ENCODE peak calls at places on chromosomes 5 and 9, in eight cellular contexts. C is fibroblast of pulmonary artery, V is H9, R is AG04449, G is progenitor cell of endocrine pancreas, T is lower leg skin, M is heart right ventricle, H is endothelial cell. U is an unnamed sample.

GRCh38 chr5:60161340-60161934 is 267.9 kb upstream of the PDE4D start:
- DNase-seq in V (no peak), H (peak), C (peak), T (no peak), R (no peak), M (no peak), G (no peak), U (no peak)

GRCh38 chr5:136560111-136560510 is 194.8 kb upstream of the TRPC7 start:
- DNase-seq in V (no peak), C (no peak), T (no peak), G (no peak), R (no peak), M (no peak), H (no peak), U (no peak)

GRCh38 chr5:141822134-141822533 is 56.1 kb downstream of the PCDH1 start:
- DNase-seq in C (peak), H (no peak), T (no peak), G (no peak), M (no peak), V (no peak), R (no peak), U (no peak)

GRCh38 chr5:143019614-143020515 is 249.7 kb downstream of the ARHGAP26 start:
- DNase-seq in G (no peak), C (no peak), M (no peak), V (no peak), T (no peak), R (no peak), H (no peak), U (peak)

GRCh38 chr5:63963080-63963735 is 963 bp upstream of the HTR1A start:
- DNase-seq in C (peak), T (no peak), R (peak), G (peak), M (peak), V (peak), H (peak), U (peak)

GRCh38 chr9:133108794-133109641 is 12.0 kb downstream of the RALGDS start:
- DNase-seq in G (no peak), H (no peak), V (no peak), C (no peak), T (peak), M (no peak), R (no peak), U (no peak)

GRCh38 chr5:135462304-135462703 is 10.2 kb upstream of the TIFAB start:
- DNase-seq in M (no peak), R (no peak), G (peak), V (peak), T (no peak), C (peak), H (peak), U (peak)

GRCh38 chr9:16241231-16241630 is 629.2 kb downstream of the BNC2 start:
- DNase-seq in R (no peak), M (no peak), T (no peak), C (peak), H (no peak), G (no peak), V (no peak), U (no peak)

GRCh38 chr5:127324756-127325155 is 34.2 kb downstream of the MEGF10 start:
- DNase-seq in M (no peak), V (no peak), R (no peak), C (no peak), H (no peak), G (no peak), T (no peak), U (peak)

GRCh38 chr5:124927735-124928134 is 181.3 kb upstream of the ZNF608 start:
- DNase-seq in G (no peak), H (no peak), C (peak), V (no peak), R (no peak), M (no peak), T (peak), U (no peak)

GRCh38 chr5:90119531-90119940 is 290.0 kb downstream of the CETN3 start:
- DNase-seq in V (no peak), R (peak), G (no peak), M (no peak), H (no peak), C (peak), T (no peak), U (no peak)

GRCh38 chr5:139574641-139575312 is 13.6 kb downstream of the UBE2D2 start:
- DNase-seq in R (no peak), V (no peak), M (no peak), C (peak), H (peak), T (no peak), G (no peak), U (no peak)

GRCh38 chr5:84290161-84290560 is 94.5 kb downstream of the EDIL3 start:
- DNase-seq in C (peak), T (no peak), R (no peak), G (no peak), M (no peak), V (no peak), H (no peak), U (no peak)

GRCh38 chr5:84287964-84288363 is 96.7 kb downstream of the EDIL3 start:
- DNase-seq in V (no peak), H (no peak), R (peak), M (no peak), G (no peak), C (peak), T (no peak), U (no peak)

GRCh38 chr5:84290673-84291072 is 94.0 kb downstream of the EDIL3 start:
- DNase-seq in G (no peak), V (no peak), H (no peak), M (no peak), R (no peak), C (no peak), T (no peak), U (no peak)

GRCh38 chr5:84292788-84293653 is 91.7 kb downstream of the EDIL3 start:
- DNase-seq in H (no peak), C (no peak), V (no peak), M (no peak), G (no peak), R (no peak), T (no peak), U (no peak)

GRCh38 chr5:84292000-84292642 is 92.6 kb downstream of the EDIL3 start:
- DNase-seq in T (no peak), C (no peak), G (no peak), V (no peak), R (no peak), H (no peak), M (no peak), U (no peak)
- TF ChIP-seq CTCF in T (no peak), C (no peak), G (no peak), V (no peak), R (no peak), H (no peak), M (no peak), U (no peak)

GRCh38 chr5:107005161-107005560 is 665.6 kb downstream of the EFNA5 start:
- DNase-seq in R (no peak), C (no peak), V (no peak), M (no peak), T (no peak), G (no peak), H (no peak), U (no peak)
- TF ChIP-seq CTCF in R (no peak), C (no peak), V (no peak), M (no peak), T (no peak), G (no peak), H (no peak), U (no peak)

DNA sequence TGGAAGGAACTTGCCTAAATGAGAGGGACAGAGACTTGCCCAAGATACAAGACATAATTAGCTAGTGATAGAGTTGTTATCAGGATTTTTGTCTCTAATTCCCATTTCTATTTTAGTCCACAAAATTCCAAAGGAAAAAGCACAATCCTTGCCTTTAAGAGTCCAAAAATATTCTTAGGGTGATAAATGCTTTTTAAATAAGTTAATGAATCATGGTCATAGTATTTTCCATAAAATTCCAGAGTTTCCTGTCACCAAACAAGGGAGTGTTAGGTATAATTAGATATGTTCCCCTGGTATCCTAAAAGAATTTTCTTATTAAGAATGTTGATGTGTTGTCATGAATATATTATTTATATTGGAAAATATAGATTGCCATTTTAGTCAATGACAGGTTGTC is 21.8 kb upstream of the CEP72 start:
- DNase-seq in C (no peak), G (no peak), R (no peak), T (no peak), V (no peak), M (no peak), H (no peak), U (no peak)
- TF ChIP-seq CTCF in C (no peak), G (no peak), R (no peak), T (no peak), V (no peak), M (no peak), H (no peak), U (no peak)

DNA sequence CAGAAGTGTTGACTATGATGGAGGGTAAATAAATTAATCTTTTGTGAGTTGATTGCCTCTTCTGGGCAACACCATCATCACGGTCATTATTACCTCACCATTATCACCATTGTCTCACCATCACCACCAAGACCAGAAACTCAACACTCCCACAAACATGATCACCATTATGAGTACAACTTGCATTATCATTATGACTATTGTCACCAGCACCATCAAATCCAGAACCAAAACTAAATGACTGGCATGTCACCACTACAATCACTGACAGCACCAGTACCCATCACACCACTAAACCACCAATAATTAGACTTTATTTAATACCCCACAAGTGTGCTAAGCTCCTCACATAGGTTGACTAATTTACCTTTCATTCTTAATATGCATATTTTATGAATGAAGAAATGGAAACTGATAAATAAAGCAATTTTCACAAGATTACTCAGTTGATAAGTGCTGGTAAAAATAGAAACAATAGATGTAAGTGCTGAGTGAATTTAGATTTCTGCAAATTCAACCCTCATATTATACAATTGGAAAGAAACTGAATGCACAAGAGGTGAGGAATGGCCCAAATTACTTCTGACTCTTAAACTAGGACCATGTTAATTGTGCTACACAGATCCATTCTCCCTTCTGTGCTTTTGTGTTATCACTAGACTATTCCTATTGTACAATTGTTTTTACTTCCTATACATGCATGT is 517.8 kb upstream of the PAPPA start:
- DNase-seq in T (no peak), G (no peak), H (no peak), C (no peak), M (no peak), R (no peak), V (no peak), U (no peak)
- TF ChIP-seq CTCF in T (no peak), G (no peak), H (no peak), C (no peak), M (no peak), R (no peak), V (no peak), U (no peak)

DNA sequence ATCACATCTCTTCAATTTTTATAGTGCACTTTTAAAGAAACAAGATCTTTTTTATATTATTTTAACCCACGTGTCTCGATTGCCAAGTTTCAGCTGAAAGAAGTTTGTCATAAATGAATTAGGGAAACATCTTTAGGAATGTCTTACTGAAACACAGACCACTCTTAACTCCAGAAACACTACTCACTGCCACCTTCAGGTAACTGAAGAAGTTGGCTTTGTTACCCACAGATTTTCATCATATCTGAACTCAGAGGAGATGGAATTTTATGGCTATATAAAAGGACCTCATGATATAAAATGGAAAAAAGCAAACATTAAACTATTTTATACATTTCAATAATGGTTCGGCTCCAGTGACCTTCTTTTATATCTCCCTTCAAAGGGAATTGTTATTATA is 158.0 kb downstream of the SEMA5A start:
- DNase-seq in C (no peak), M (no peak), V (no peak), H (no peak), G (no peak), T (no peak), R (no peak), U (no peak)
- TF ChIP-seq CTCF in C (peak), M (no peak), V (no peak), H (no peak), G (peak), T (no peak), R (no peak), U (peak)

DNA sequence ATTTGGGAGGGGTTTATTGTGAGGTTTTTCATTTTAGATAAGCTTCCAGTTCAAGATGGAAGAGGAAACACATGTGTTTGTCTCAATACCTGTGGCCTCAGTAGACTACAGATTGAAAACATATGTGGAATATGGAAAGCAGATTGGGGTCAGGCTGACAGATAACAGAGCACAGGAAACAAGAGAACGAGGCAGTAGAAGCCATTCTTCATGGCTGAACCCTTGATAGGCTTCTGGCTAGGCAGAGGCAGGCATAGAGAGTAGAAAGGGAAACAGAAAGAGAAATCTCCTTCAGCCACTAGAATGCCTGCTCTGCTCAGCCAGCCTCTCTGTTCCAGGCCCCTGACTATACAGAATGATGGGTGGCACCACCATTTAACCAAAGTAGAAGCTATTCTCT is 152.5 kb downstream of the MUSK start:
- DNase-seq in G (no peak), V (no peak), H (no peak), T (no peak), M (no peak), C (no peak), R (no peak), U (no peak)
- TF ChIP-seq CTCF in G (no peak), V (no peak), H (no peak), T (no peak), M (no peak), C (no peak), R (no peak), U (no peak)

DNA sequence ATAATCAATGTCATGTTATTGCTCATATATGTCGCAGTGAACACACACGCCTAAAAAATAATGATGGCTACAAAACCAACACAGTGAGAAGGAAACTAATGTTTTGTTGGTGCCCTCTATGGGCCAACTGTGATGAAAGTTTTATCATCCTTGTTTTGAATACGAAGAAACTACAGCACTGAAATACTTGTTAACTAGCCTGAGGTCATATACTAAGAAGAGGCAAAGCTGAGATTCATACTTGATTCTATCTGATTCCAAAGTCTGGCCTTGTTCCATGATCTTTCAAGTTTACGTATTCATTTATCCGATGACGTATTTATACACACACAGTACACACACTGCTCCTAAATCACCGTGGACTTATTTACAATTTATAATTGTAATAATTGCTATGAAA is 16.1 kb upstream of the DRD1 start:
- DNase-seq in T (no peak), M (no peak), R (no peak), V (no peak), G (no peak), C (peak), H (no peak), U (no peak)
- TF ChIP-seq CTCF in T (no peak), M (peak), R (peak), V (peak), G (peak), C (peak), H (peak), U (peak)

GRCh38 chr9:104836767-104837166 is 72.8 kb downstream of the NIPSNAP3B start:
- DNase-seq in R (no peak), H (no peak), M (no peak), T (no peak), V (no peak), C (no peak), G (no peak), U (peak)
- TF ChIP-seq CTCF in R (no peak), H (no peak), M (no peak), T (no peak), V (no peak), C (no peak), G (no peak), U (no peak)